ENCODE peak calls at places on chromosome 1, in six cellular contexts. P, S, A, J, L and O are unnamed samples.

GRCh38 chr1:115714572-115715141 is 53.9 kb downstream of the CASQ2 start:
- DNase-seq in P (no peak), S (no peak), A (peak; percentile 93), J (no peak), L (no peak), O (no peak)

GRCh38 chr1:85850238-85850637 is 142.0 kb upstream of the ZNHIT6 start:
- DNase-seq in P (no peak), S (no peak), A (no peak), J (no peak), L (no peak), O (no peak)

GRCh38 chr1:1574721-1575537 is at the start of gene SSU72:
- DNase-seq in P (peak; percentile 99), S (peak; percentile 94), A (peak; percentile 95), J (peak; percentile 97), L (peak; percentile 96), O (peak; percentile 56)

GRCh38 chr1:168320805-168321577 is 40.3 kb downstream of the TBX19 start:
- DNase-seq in P (no peak), S (peak; percentile 73), A (no peak), J (no peak), L (no peak), O (no peak)

GRCh38 chr1:230827081-230827681 is 41.1 kb downstream of the C1orf198 start:
- DNase-seq in P (no peak), S (no peak), A (no peak), J (peak; percentile 92), L (no peak), O (no peak)

GRCh38 chr1:22830131-22830566 is 119.5 kb downstream of the EPHB2 start:
- DNase-seq in P (no peak), S (no peak), A (no peak), J (no peak), L (peak; percentile 51), O (no peak)

GRCh38 chr1:99682291-99682751 is 36.4 kb downstream of the PALMD start:
- DNase-seq in P (no peak), S (no peak), A (no peak), J (no peak), L (no peak), O (no peak)

GRCh38 chr1:8571200-8571984 is 246.0 kb downstream of the RERE start:
- DNase-seq in P (no peak), S (no peak), A (peak; percentile 73), J (no peak), L (no peak), O (peak; percentile 55)

GRCh38 chr1:12528021-12528852 is 89.8 kb downstream of the DHRS3 start:
- DNase-seq in P (peak; percentile 92), S (peak; percentile 76), A (peak; percentile 99), J (no peak), L (peak; percentile 71), O (no peak)

GRCh38 chr1:60281360-60281932 is 207.9 kb upstream of the C1orf87 start:
- DNase-seq in P (peak; percentile 82), S (peak; percentile 53), A (peak; percentile 69), J (no peak), L (no peak), O (peak; percentile 78)

GRCh38 chr1:84505167-84506001 is 802 bp upstream of the SPATA1 start:
- DNase-seq in P (peak; percentile 85), S (peak; percentile 75), A (no peak), J (peak; percentile 92), L (no peak), O (no peak)

GRCh38 chr1:156095906-156096508 is 13.7 kb upstream of the MEX3A start:
- DNase-seq in P (no peak), S (no peak), A (no peak), J (no peak), L (no peak), O (no peak)

GRCh38 chr1:209354111-209354839 is 229.2 kb upstream of the CAMK1G start:
- DNase-seq in P (no peak), S (peak; percentile 72), A (peak; percentile 80), J (peak; percentile 92), L (no peak), O (peak; percentile 90)

GRCh38 chr1:205811660-205812059 is 1.3 kb downstream of the SLC41A1 start:
- DNase-seq in P (no peak), S (peak; percentile 81), A (peak; percentile 57), J (no peak), L (no peak), O (no peak)

GRCh38 chr1:2133039-2133878 is 61.3 kb downstream of the FAAP20 start:
- DNase-seq in P (peak; percentile 99), S (peak; percentile 98), A (peak; percentile 98), J (peak; percentile 99), L (peak; percentile 99), O (peak; percentile 88)

GRCh38 chr1:110188116-110188618 is 21.9 kb upstream of the KCNC4 start:
- DNase-seq in P (no peak), S (no peak), A (no peak), J (no peak), L (no peak), O (no peak)

GRCh38 chr1:198686069-198686728 is 47.4 kb downstream of the PTPRC start:
- DNase-seq in P (no peak), S (no peak), A (no peak), J (no peak), L (no peak), O (peak; percentile 73)

GRCh38 chr1:28553229-28553930 is 495 bp downstream of the TRNAU1AP start:
- DNase-seq in P (no peak), S (peak; percentile 72), A (peak; percentile 30), J (no peak), L (peak; percentile 87), O (no peak)

GRCh38 chr1:9473032-9473792 is 66.1 kb upstream of the SLC25A33 start:
- DNase-seq in P (peak; percentile 93), S (peak; percentile 59), A (peak; percentile 46), J (no peak), L (no peak), O (no peak)

GRCh38 chr1:85577421-85578320 is 2.9 kb upstream of the CCN1 start:
- DNase-seq in P (no peak), S (no peak), A (no peak), J (peak; percentile 92), L (no peak), O (no peak)

GRCh38 chr1:59701376-59701775 is 113.4 kb upstream of the HOOK1 start:
- DNase-seq in P (no peak), S (no peak), A (no peak), J (no peak), L (no peak), O (no peak)

GRCh38 chr1:184986250-184986649 is 11.9 kb upstream of the NIBAN1 start:
- DNase-seq in P (no peak), S (no peak), A (no peak), J (no peak), L (no peak), O (no peak)

GRCh38 chr1:38474738-38475623 is 384.6 kb downstream of the RRAGC start:
- DNase-seq in P (no peak), S (no peak), A (no peak), J (no peak), L (peak; percentile 79), O (no peak)

GRCh38 chr1:84698151-84698651 is 7.9 kb upstream of the SSX2IP start:
- DNase-seq in P (no peak), S (no peak), A (no peak), J (no peak), L (no peak), O (peak; percentile 81)

DNA sequence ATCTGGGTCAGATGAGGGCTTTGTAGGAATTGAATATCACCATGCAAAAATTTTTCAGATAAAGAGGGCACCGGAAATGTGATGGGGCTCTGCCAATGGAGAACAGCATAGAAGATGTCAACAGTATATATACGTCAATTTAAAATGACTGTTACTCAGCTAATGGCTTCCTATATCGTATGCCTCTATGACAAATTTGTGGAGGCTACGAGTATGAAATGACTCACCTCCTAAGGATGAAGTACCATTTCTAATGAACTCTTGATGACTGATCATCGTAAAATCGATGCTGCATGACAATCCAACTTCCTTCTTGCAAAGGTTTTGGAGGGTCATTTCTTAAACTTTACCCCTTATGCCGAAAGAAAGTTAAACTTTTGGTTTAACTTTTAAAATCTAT is 450.3 kb upstream of the ZP4 start:
- DNase-seq in P (no peak), S (no peak), A (no peak), J (no peak), L (no peak), O (no peak)
- H3K9me3 ChIP-seq in P (peaks cover 5% of the 10 kb centered on the region), S (no peaks in the 10 kb centered on the region), A (peaks cover 9% of the 10 kb centered on the region), J (no peaks in the 10 kb centered on the region), L (no peaks in the 10 kb centered on the region), O (no peaks in the 10 kb centered on the region)

GRCh38 chr1:218336353-218336752 is 8.8 kb upstream of the TGFB2 start:
- DNase-seq in P (no peak), S (no peak), A (no peak), J (no peak), L (no peak), O (no peak)
- H3K27ac ChIP-seq in P (no peak overlapping the region), S (no peak overlapping the region), A (no peak overlapping the region), J (no peak overlapping the region), L (no peak overlapping the region), O (no peak overlapping the region)

GRCh38 chr1:166170726-166171125 is 3.9 kb upstream of the FAM78B start:
- DNase-seq in P (no peak), S (no peak), A (no peak), J (no peak), L (no peak), O (no peak)
- TF ChIP-seq POLR2AphosphoS5 in P (no peak), S (no peak), A (no peak), J (peak; percentile 41), L (no peak), O (no peak)

DNA sequence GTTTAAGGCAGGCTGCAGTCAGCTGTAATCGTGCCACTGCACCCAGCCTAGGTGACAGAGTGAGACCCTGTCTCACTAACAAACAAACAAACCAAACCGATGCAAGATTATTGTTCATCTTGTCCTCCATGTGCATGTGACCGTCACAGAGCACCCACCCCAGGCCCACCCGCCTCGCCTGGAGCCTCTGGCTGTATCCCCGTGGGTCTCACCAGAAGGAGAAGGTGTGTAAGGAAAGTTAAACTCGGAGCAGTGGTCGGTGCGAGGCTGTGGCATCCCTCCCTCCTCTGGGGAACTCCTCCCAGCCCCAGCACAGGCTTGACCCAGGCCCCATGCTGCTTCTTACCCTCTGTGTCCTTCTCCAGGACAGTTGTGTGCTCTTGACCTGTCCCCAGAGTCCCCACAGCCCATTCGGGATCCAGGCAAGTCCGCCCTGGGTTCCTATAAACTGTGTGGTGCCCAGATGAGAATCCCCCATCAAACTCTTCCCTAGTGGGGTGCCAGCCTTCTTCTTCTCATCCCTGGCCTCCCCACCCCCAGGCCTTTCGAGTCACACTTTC is 318.4 kb downstream of the AJAP1 start:
- DNase-seq in P (peak; percentile 60), S (no peak), A (no peak), J (no peak), L (no peak), O (no peak)
- H3K9me3 ChIP-seq in P (no peaks in the 10 kb centered on the region), S (no peaks in the 10 kb centered on the region), A (no peaks in the 10 kb centered on the region), J (no peaks in the 10 kb centered on the region), L (no peaks in the 10 kb centered on the region), O (no peaks in the 10 kb centered on the region)

GRCh38 chr1:67898033-67898726 is 64.9 kb upstream of the GNG12 start:
- DNase-seq in P (no peak), S (no peak), A (no peak), J (no peak), L (no peak), O (no peak)
- H3K27ac ChIP-seq in P (no peak overlapping the region), S (peak overlapping the region; percentile 63), A (no peak overlapping the region), J (no peak overlapping the region), L (no peak overlapping the region), O (no peak overlapping the region)

DNA sequence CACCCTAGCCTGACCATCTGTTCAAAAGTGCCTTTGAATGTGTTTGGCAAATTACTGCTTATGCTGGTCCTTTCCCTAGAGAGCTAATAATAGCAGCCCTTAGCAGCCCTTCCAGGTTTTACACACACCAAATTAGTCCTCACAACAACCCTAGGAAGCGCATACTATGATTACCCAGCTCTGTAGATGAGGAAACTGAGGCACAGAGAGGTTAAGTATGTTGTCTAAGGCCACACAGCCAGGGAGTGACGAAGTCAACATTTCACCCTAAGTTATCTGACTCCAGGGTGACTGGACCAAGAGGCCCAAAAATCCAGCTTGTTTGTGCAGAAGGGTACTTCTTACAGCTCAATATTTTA is 258.6 kb downstream of the TOMM20 start:
- DNase-seq in P (no peak), S (no peak), A (no peak), J (no peak), L (no peak), O (no peak)
- TF ChIP-seq POLR2AphosphoS5 in P (no peak), S (no peak), A (no peak), J (no peak), L (no peak), O (no peak)